ENCODE peak calls at places on chromosome 3, in nine cellular contexts. H is OCI-LY7, G is NCI-H748 treated with DMSO at 0.1 percent for 48 hours, D is progenitor cell of endocrine pancreas, M is ureter, F is activated T-helper 1 cell treated with Interleukin-2 at 50 U/mL for 16 hours, R is HFFc6, I is DMS79, Z is fibroblast of pulmonary artery. Y is an unnamed sample.

GRCh38 chr3:15023719-15024118 is 41.4 kb downstream of the MRPS25 start:
- DNase-seq in I (no peak), F (no peak), R (no peak), M (no peak), H (no peak), G (no peak), Z (no peak), D (no peak), Y (no peak)

GRCh38 chr3:54628888-54629368 is 298.9 kb downstream of the LRTM1 start:
- DNase-seq in G (no peak), M (no peak), I (no peak), R (no peak), F (no peak), D (no peak), H (no peak), Z (no peak), Y (no peak)

GRCh38 chr3:23669541-23670255 is 136.1 kb upstream of the UBE2E1 start:
- DNase-seq in Z (peak), R (no peak), G (no peak), H (no peak), M (no peak), I (no peak), F (no peak), D (no peak), Y (no peak)

GRCh38 chr3:106089806-106090205 is 221.0 kb upstream of the CBLB start:
- DNase-seq in Z (no peak), I (no peak), M (no peak), R (no peak), D (no peak), G (no peak), F (no peak), H (no peak), Y (no peak)

GRCh38 chr3:71039332-71039731 is 544.2 kb downstream of the FOXP1 start:
- DNase-seq in D (no peak), H (no peak), Z (no peak), R (no peak), G (no peak), I (no peak), M (no peak), F (no peak), Y (no peak)

GRCh38 chr3:191952609-191953008 is 491.6 kb downstream of the PYDC2 start:
- DNase-seq in G (no peak), M (no peak), R (no peak), D (no peak), F (no peak), H (no peak), I (no peak), Z (no peak), Y (no peak)

GRCh38 chr3:73070675-73071575 is 9.5 kb downstream of the EBLN2 start:
- DNase-seq in G (no peak), H (no peak), F (no peak), Z (peak), D (no peak), M (no peak), I (no peak), R (no peak), Y (no peak)

GRCh38 chr3:50523170-50523865 is 19.9 kb upstream of the CACNA2D2 start:
- DNase-seq in Z (no peak), R (no peak), H (no peak), F (no peak), D (no peak), M (no peak), G (no peak), I (no peak), Y (no peak)

GRCh38 chr3:181133832-181134231 is 144.3 kb upstream of the DNAJC19 start:
- DNase-seq in M (no peak), D (no peak), Z (no peak), R (no peak), I (no peak), F (no peak), H (no peak), G (no peak), Y (no peak)

GRCh38 chr3:123663977-123664376 is 79.1 kb upstream of the HACD2 start:
- DNase-seq in G (no peak), Z (no peak), D (no peak), I (no peak), R (no peak), H (no peak), M (no peak), F (no peak), Y (no peak)

GRCh38 chr3:107124885-107125284 is 252.4 kb upstream of the CCDC54 start:
- DNase-seq in G (no peak), Z (peak), D (no peak), H (no peak), M (no peak), R (peak), F (no peak), I (no peak), Y (no peak)

GRCh38 chr3:68997887-68998286 is 15.6 kb downstream of the EOGT start:
- DNase-seq in Z (no peak), R (no peak), G (no peak), M (no peak), D (no peak), F (no peak), H (no peak), I (no peak), Y (no peak)